ENCODE peak calls at places on chromosomes 7 and 10, in five cellular contexts. Z is suprapubic skin, B is A549, I is sigmoid colon, A is ovary. F is an unnamed sample.

GRCh38 chr7:23687011-23687410 is 7.0 kb downstream of the FAM221A start:
- DNase-seq in Z (no peak), B (no peak), I (no peak), A (no peak), F (no peak)

GRCh38 chr10:23053036-23053435 is 42.3 kb upstream of the MSRB2 start:
- DNase-seq in Z (no peak), B (peak), I (no peak), A (no peak), F (no peak)

GRCh38 chr10:122271076-122271475 is at the start of gene BTBD16:
- DNase-seq in Z (peak), B (no peak), I (peak), A (peak), F (no peak)

GRCh38 chr10:79264942-79265341 is 82.3 kb upstream of the PPIF start:
- DNase-seq in Z (no peak), B (no peak), I (no peak), A (no peak), F (no peak)

GRCh38 chr7:100516135-100516812 is 22.7 kb upstream of the AGFG2 start:
- DNase-seq in Z (peak), B (peak), I (peak), A (peak), F (peak)

GRCh38 chr10:30058570-30059132 is 735 bp downstream of the JCAD start:
- DNase-seq in Z (no peak), B (no peak), I (no peak), A (no peak), F (no peak)

GRCh38 chr10:96833220-96834001 is 1.3 kb downstream of the LCOR start:
- DNase-seq in Z (no peak), B (peak), I (peak), A (no peak), F (no peak)

GRCh38 chr10:74275755-74276154 is 124.7 kb downstream of the ADK start:
- DNase-seq in Z (no peak), B (no peak), I (no peak), A (no peak), F (no peak)

GRCh38 chr10:122514045-122514840 is 46.3 kb upstream of the DMBT1 start:
- DNase-seq in Z (no peak), B (no peak), I (no peak), A (no peak), F (no peak)

GRCh38 chr7:117323877-117324699 is 1.2 kb upstream of the WNT2 start:
- DNase-seq in Z (peak), B (peak), I (peak), A (peak), F (no peak)

GRCh38 chr10:78959217-78959616 is 109.5 kb upstream of the ZMIZ1 start:
- DNase-seq in Z (no peak), B (no peak), I (no peak), A (no peak), F (no peak)

GRCh38 chr7:21902240-21902639 is 43.5 kb downstream of the CDCA7L start:
- DNase-seq in Z (no peak), B (peak), I (no peak), A (no peak), F (no peak)

GRCh38 chr10:77041636-77042258 is 595.9 kb downstream of the KCNMA1 start:
- DNase-seq in Z (no peak), B (no peak), I (no peak), A (no peak), F (no peak)

GRCh38 chr7:139734395-139734794 is 43.4 kb downstream of the HIPK2 start:
- DNase-seq in Z (no peak), B (peak), I (no peak), A (peak), F (peak)
- TF ChIP-seq EP300 in Z (peak), B (peak), I (peak), A (peak), F (peak)

GRCh38 chr7:33918401-33919120 is 13.2 kb downstream of the BMPER start:
- DNase-seq in Z (no peak), B (no peak), I (no peak), A (no peak), F (no peak)
- TF ChIP-seq CTCF in Z (no peak), B (no peak), I (no peak), A (no peak), F (no peak)

DNA sequence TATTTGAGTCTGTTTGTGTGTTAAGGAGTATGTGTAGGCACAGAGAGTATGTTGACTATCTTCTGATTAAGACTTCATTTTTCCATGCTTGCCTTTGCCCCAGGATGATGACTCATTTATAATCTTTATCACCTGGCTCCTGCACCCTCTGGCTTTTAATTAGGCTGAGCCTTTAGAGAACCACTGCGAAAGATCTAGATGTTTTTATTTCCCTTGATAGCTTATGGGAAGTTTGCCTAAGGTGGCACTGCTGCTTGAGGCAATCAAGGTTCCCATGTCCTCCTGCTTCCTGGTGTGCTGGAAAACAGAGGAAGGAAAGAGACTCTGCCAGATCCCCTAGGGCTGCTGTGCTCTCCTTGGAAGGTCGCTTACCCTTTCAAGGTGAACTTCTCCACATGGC is 114.6 kb downstream of the ARL4A start:
- DNase-seq in Z (no peak), B (no peak), I (no peak), A (no peak), F (no peak)
- TF ChIP-seq EP300 in Z (no peak), B (no peak), I (no peak), A (no peak), F (no peak)

GRCh38 chr7:77888998-77889397 is 90.4 kb downstream of the PHTF2 start:
- DNase-seq in Z (no peak), B (no peak), I (no peak), A (no peak), F (no peak)

GRCh38 chr7:77887567-77887966 is 89.0 kb downstream of the PHTF2 start:
- DNase-seq in Z (no peak), B (no peak), I (no peak), A (no peak), F (no peak)

GRCh38 chr7:77885155-77885554 is 86.6 kb downstream of the PHTF2 start:
- DNase-seq in Z (no peak), B (no peak), I (no peak), A (no peak), F (no peak)
- TF ChIP-seq CTCF in Z (no peak), B (no peak), I (no peak), A (no peak), F (no peak)

GRCh38 chr7:85474234-85474633 is 287.4 kb upstream of the SEMA3D start:
- DNase-seq in Z (no peak), B (no peak), I (no peak), A (no peak), F (no peak)
- TF ChIP-seq EP300 in Z (no peak), B (no peak), I (no peak), A (no peak), F (no peak)

GRCh38 chr7:146115665-146116451 is 743 bp upstream of the CNTNAP2 start:
- DNase-seq in Z (no peak), B (no peak), I (no peak), A (peak), F (no peak)
- TF ChIP-seq CTCF in Z (no peak), B (no peak), I (no peak), A (no peak), F (no peak)

GRCh38 chr7:39948932-39949928 is 826 bp upstream of the CDK13 start:
- DNase-seq in Z (peak), B (peak), I (peak), A (peak), F (peak)
- TF ChIP-seq EP300 in Z (no peak), B (no peak), I (no peak), A (no peak), F (peak)

F was measured in tibial nerve.